ENCODE peak calls at places on chromosomes 13 and 19, in six cellular contexts. One of them, this sample, is unnamed.

GRCh38 chr13:79519252-79519651 is 38.3 kb downstream of the NDFIP2 start:
- DNase-seq in heart right ventricle: no peak
- DNase-seq in cardiac muscle cell: no peak
- DNase-seq in fibroblast of mammary gland: peak; percentile 53
- DNase-seq in cardiac fibroblast: no peak
- DNase-seq in AG10803: peak; percentile 11
- DNase-seq in this sample: peak; percentile 24

GRCh38 chr19:19444694-19445155 is 39.2 kb downstream of the GATAD2A start:
- DNase-seq in heart right ventricle: no peak
- DNase-seq in cardiac muscle cell: no peak
- DNase-seq in fibroblast of mammary gland: peak; percentile 30
- DNase-seq in cardiac fibroblast: peak; percentile 61
- DNase-seq in AG10803: peak; percentile 39
- DNase-seq in this sample: peak; percentile 57

GRCh38 chr19:38649305-38650179 is 2.1 kb downstream of the ACTN4 start:
- DNase-seq in heart right ventricle: peak; percentile 29
- DNase-seq in cardiac muscle cell: no peak
- DNase-seq in fibroblast of mammary gland: no peak
- DNase-seq in cardiac fibroblast: no peak
- DNase-seq in AG10803: no peak
- DNase-seq in this sample: peak; percentile 41

GRCh38 chr13:60431108-60431700 is 34.2 kb downstream of the TDRD3 start:
- DNase-seq in heart right ventricle: no peak
- DNase-seq in cardiac muscle cell: peak; percentile 73
- DNase-seq in fibroblast of mammary gland: peak; percentile 76
- DNase-seq in cardiac fibroblast: peak; percentile 81
- DNase-seq in AG10803: peak; percentile 72
- DNase-seq in this sample: peak; percentile 82

GRCh38 chr13:42707003-42707402 is 74.4 kb upstream of the FAM216B start:
- DNase-seq in heart right ventricle: no peak
- DNase-seq in cardiac muscle cell: no peak
- DNase-seq in fibroblast of mammary gland: peak; percentile 37
- DNase-seq in cardiac fibroblast: peak; percentile 37
- DNase-seq in AG10803: peak; percentile 48
- DNase-seq in this sample: peak; percentile 42

GRCh38 chr19:14167594-14168138 is 31.3 kb upstream of the ASF1B start:
- DNase-seq in heart right ventricle: no peak
- DNase-seq in cardiac muscle cell: no peak
- DNase-seq in fibroblast of mammary gland: no peak
- DNase-seq in cardiac fibroblast: no peak
- DNase-seq in AG10803: no peak
- DNase-seq in this sample: no peak

GRCh38 chr13:19810151-19810550 is 27.4 kb upstream of the PSPC1 start:
- DNase-seq in heart right ventricle: no peak
- DNase-seq in cardiac muscle cell: no peak
- DNase-seq in fibroblast of mammary gland: no peak
- DNase-seq in cardiac fibroblast: no peak
- DNase-seq in AG10803: no peak
- DNase-seq in this sample: no peak

GRCh38 chr13:39676315-39676876 is 20.9 kb downstream of the COG6 start:
- DNase-seq in heart right ventricle: no peak
- DNase-seq in cardiac muscle cell: peak; percentile 60
- DNase-seq in fibroblast of mammary gland: peak; percentile 68
- DNase-seq in cardiac fibroblast: peak; percentile 72
- DNase-seq in AG10803: peak; percentile 49
- DNase-seq in this sample: peak; percentile 75

GRCh38 chr19:1453525-1454371 is 3.8 kb downstream of the APC2 start:
- DNase-seq in heart right ventricle: no peak
- DNase-seq in cardiac muscle cell: peak; percentile 36
- DNase-seq in fibroblast of mammary gland: peak; percentile 62
- DNase-seq in cardiac fibroblast: peak; percentile 44
- DNase-seq in AG10803: peak; percentile 27
- DNase-seq in this sample: no peak

GRCh38 chr19:35140898-35141626 is 2.0 kb upstream of the FXYD7 start:
- DNase-seq in heart right ventricle: peak; percentile 97
- DNase-seq in cardiac muscle cell: peak; percentile 94
- DNase-seq in fibroblast of mammary gland: peak; percentile 91
- DNase-seq in cardiac fibroblast: peak; percentile 94
- DNase-seq in AG10803: peak; percentile 90
- DNase-seq in this sample: peak; percentile 79
- TF ChIP-seq CTCF in heart right ventricle: peak; percentile 46
- TF ChIP-seq CTCF in cardiac muscle cell: peak; percentile 45
- TF ChIP-seq CTCF in fibroblast of mammary gland: peak; percentile 45
- TF ChIP-seq CTCF in cardiac fibroblast: peak; percentile 43
- TF ChIP-seq CTCF in AG10803: peak; percentile 47
- TF ChIP-seq CTCF in this sample: peak; percentile 64

GRCh38 chr19:58561373-58562125 is 3.1 kb upstream of the UBE2M start:
- DNase-seq in heart right ventricle: no peak
- DNase-seq in cardiac muscle cell: no peak
- DNase-seq in fibroblast of mammary gland: no peak
- DNase-seq in cardiac fibroblast: no peak
- DNase-seq in AG10803: no peak
- DNase-seq in this sample: no peak
- H3K4me3 ChIP-seq in heart right ventricle: peak overlapping the region; percentile 47
- H3K4me3 ChIP-seq in cardiac muscle cell: no peak overlapping the region
- H3K4me3 ChIP-seq in fibroblast of mammary gland: peak overlapping the region; percentile 24
- H3K4me3 ChIP-seq in cardiac fibroblast: no peak overlapping the region
- H3K4me3 ChIP-seq in AG10803: peak overlapping the region; percentile 51
- H3K4me3 ChIP-seq in this sample: peak overlapping the region; percentile 50

GRCh38 chr13:93724187-93724586 is 497.6 kb downstream of the GPC6 start:
- DNase-seq in heart right ventricle: no peak
- DNase-seq in cardiac muscle cell: no peak
- DNase-seq in fibroblast of mammary gland: no peak
- DNase-seq in cardiac fibroblast: no peak
- DNase-seq in AG10803: peak; percentile 21
- DNase-seq in this sample: no peak
- TF ChIP-seq CTCF in heart right ventricle: no peak
- TF ChIP-seq CTCF in cardiac muscle cell: no peak
- TF ChIP-seq CTCF in fibroblast of mammary gland: no peak
- TF ChIP-seq CTCF in cardiac fibroblast: no peak
- TF ChIP-seq CTCF in AG10803: no peak
- TF ChIP-seq CTCF in this sample: no peak

DNA sequence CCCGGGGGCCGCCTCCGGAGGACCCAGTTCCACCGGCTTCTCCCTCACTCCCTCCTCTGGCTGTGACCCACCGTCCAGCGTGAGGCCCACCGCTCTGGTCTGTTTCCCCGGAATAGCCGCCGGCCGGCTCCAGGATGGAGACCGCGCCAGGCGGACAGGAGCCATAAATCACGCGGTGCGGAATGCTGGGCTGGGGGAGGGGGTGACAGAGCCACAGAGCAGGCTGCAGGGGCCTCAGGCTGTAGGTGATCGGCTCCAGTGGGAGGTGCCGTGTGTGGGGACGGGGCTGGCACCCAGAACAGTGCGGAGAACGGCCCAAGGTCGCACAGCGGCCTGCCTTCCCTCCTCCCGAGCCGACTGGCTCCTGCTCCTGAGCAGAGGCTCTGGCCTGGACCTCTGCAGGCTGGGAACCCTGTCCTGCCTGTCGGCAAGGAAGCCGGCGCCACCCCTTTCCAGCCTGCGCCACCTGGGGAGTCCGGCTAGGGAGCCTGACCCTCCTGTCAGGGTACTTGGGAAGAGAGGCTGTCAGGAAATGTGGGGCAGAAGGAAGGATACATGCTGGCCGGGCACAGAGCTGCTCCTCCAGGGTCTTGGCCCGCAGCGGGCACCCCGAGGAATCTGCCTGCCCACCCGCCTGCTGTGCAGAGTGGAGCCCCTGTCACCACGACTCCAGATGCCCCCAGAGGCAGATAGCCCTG is 8.3 kb downstream of the PIAS4 start:
- DNase-seq in heart right ventricle: no peak
- DNase-seq in cardiac muscle cell: no peak
- DNase-seq in fibroblast of mammary gland: no peak
- DNase-seq in cardiac fibroblast: no peak
- DNase-seq in AG10803: no peak
- DNase-seq in this sample: no peak
- H3K4me3 ChIP-seq in heart right ventricle: peak overlapping the region; percentile 30
- H3K4me3 ChIP-seq in cardiac muscle cell: no peak overlapping the region
- H3K4me3 ChIP-seq in fibroblast of mammary gland: no peak overlapping the region
- H3K4me3 ChIP-seq in cardiac fibroblast: no peak overlapping the region
- H3K4me3 ChIP-seq in AG10803: no peak overlapping the region
- H3K4me3 ChIP-seq in this sample: no peak overlapping the region

GRCh38 chr19:7327802-7328201 is 20.9 kb upstream of the ARHGEF18 start:
- DNase-seq in heart right ventricle: no peak
- DNase-seq in cardiac muscle cell: no peak
- DNase-seq in fibroblast of mammary gland: no peak
- DNase-seq in cardiac fibroblast: no peak
- DNase-seq in AG10803: no peak
- DNase-seq in this sample: no peak

GRCh38 chr19:7331446-7331845 is 17.3 kb upstream of the ARHGEF18 start:
- DNase-seq in heart right ventricle: no peak
- DNase-seq in cardiac muscle cell: no peak
- DNase-seq in fibroblast of mammary gland: no peak
- DNase-seq in cardiac fibroblast: no peak
- DNase-seq in AG10803: no peak
- DNase-seq in this sample: no peak

GRCh38 chr19:7328647-7329046 is 20.1 kb upstream of the ARHGEF18 start:
- DNase-seq in heart right ventricle: no peak
- DNase-seq in cardiac muscle cell: no peak
- DNase-seq in fibroblast of mammary gland: no peak
- DNase-seq in cardiac fibroblast: no peak
- DNase-seq in AG10803: no peak
- DNase-seq in this sample: no peak

GRCh38 chr19:7326105-7326877 is 22.4 kb upstream of the ARHGEF18 start:
- DNase-seq in heart right ventricle: no peak
- DNase-seq in cardiac muscle cell: no peak
- DNase-seq in fibroblast of mammary gland: peak; percentile 36
- DNase-seq in cardiac fibroblast: peak; percentile 18
- DNase-seq in AG10803: peak; percentile 5
- DNase-seq in this sample: peak; percentile 15
- TF ChIP-seq CTCF in heart right ventricle: peak; percentile 40
- TF ChIP-seq CTCF in cardiac muscle cell: peak; percentile 35
- TF ChIP-seq CTCF in fibroblast of mammary gland: peak; percentile 45
- TF ChIP-seq CTCF in cardiac fibroblast: peak; percentile 54
- TF ChIP-seq CTCF in AG10803: peak; percentile 34
- TF ChIP-seq CTCF in this sample: peak; percentile 34

GRCh38 chr19:49061445-49061844 is 3.2 kb downstream of the NTF4 start:
- DNase-seq in heart right ventricle: no peak
- DNase-seq in cardiac muscle cell: no peak
- DNase-seq in fibroblast of mammary gland: no peak
- DNase-seq in cardiac fibroblast: no peak
- DNase-seq in AG10803: no peak
- DNase-seq in this sample: no peak

GRCh38 chr19:49064029-49064629 is 489 bp downstream of the NTF4 start:
- DNase-seq in heart right ventricle: no peak
- DNase-seq in cardiac muscle cell: peak; percentile 18
- DNase-seq in fibroblast of mammary gland: no peak
- DNase-seq in cardiac fibroblast: no peak
- DNase-seq in AG10803: no peak
- DNase-seq in this sample: no peak

GRCh38 chr19:49067554-49067953 is 2.9 kb upstream of the NTF4 start:
- DNase-seq in heart right ventricle: no peak
- DNase-seq in cardiac muscle cell: peak; percentile 40
- DNase-seq in fibroblast of mammary gland: no peak
- DNase-seq in cardiac fibroblast: no peak
- DNase-seq in AG10803: no peak
- DNase-seq in this sample: no peak

GRCh38 chr19:49065905-49066512 is 1.4 kb upstream of the NTF4 start:
- DNase-seq in heart right ventricle: no peak
- DNase-seq in cardiac muscle cell: peak; percentile 54
- DNase-seq in fibroblast of mammary gland: no peak
- DNase-seq in cardiac fibroblast: no peak
- DNase-seq in AG10803: no peak
- DNase-seq in this sample: no peak

GRCh38 chr19:49064768-49065611 is at the start of gene NTF4:
- DNase-seq in heart right ventricle: no peak
- DNase-seq in cardiac muscle cell: peak; percentile 88
- DNase-seq in fibroblast of mammary gland: no peak
- DNase-seq in cardiac fibroblast: peak; percentile 28
- DNase-seq in AG10803: no peak
- DNase-seq in this sample: no peak
- H3K4me3 ChIP-seq in heart right ventricle: peak within 1 kb of the TSS; percentile 24
- H3K4me3 ChIP-seq in cardiac muscle cell: peak within 1 kb of the TSS; percentile 43
- H3K4me3 ChIP-seq in fibroblast of mammary gland: no peak within 1 kb of the TSS
- H3K4me3 ChIP-seq in cardiac fibroblast: no peak within 1 kb of the TSS
- H3K4me3 ChIP-seq in AG10803: peak within 1 kb of the TSS; percentile 29
- H3K4me3 ChIP-seq in this sample: peak within 1 kb of the TSS; percentile 48

DNA sequence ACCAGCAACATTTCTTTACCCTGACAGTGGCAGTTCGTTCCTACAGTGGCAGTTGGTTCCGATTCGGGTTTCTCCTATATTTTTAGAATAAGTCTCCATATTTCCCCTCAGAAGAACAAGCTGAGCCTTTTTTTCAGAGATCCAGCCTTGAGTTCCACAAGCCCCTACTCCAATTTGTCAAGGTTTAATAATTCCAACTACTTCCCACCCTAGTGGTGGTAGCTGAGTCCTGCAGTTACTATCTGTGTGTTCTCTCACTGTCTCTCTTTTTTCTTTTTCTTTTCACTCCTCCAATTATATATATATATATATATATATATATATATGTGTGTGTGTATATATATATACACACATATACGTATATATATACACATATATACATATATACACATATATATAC is 1347.3 kb downstream of the PCDH9 start:
- DNase-seq in heart right ventricle: no peak
- DNase-seq in cardiac muscle cell: no peak
- DNase-seq in fibroblast of mammary gland: no peak
- DNase-seq in cardiac fibroblast: no peak
- DNase-seq in AG10803: no peak
- DNase-seq in this sample: no peak
- TF ChIP-seq CTCF in heart right ventricle: no peak
- TF ChIP-seq CTCF in cardiac muscle cell: peak; percentile 10
- TF ChIP-seq CTCF in fibroblast of mammary gland: peak; percentile 27
- TF ChIP-seq CTCF in cardiac fibroblast: peak; percentile 38
- TF ChIP-seq CTCF in AG10803: no peak
- TF ChIP-seq CTCF in this sample: peak; percentile 34

GRCh38 chr13:113607056-113607455 is 22.5 kb downstream of the TFDP1 start:
- DNase-seq in heart right ventricle: no peak
- DNase-seq in cardiac muscle cell: no peak
- DNase-seq in fibroblast of mammary gland: no peak
- DNase-seq in cardiac fibroblast: no peak
- DNase-seq in AG10803: no peak
- DNase-seq in this sample: no peak
- H3K4me3 ChIP-seq in heart right ventricle: no peak overlapping the region
- H3K4me3 ChIP-seq in cardiac muscle cell: no peak overlapping the region
- H3K4me3 ChIP-seq in fibroblast of mammary gland: no peak overlapping the region
- H3K4me3 ChIP-seq in cardiac fibroblast: no peak overlapping the region
- H3K4me3 ChIP-seq in AG10803: no peak overlapping the region
- H3K4me3 ChIP-seq in this sample: no peak overlapping the region

GRCh38 chr19:43527860-43528622 is 1.0 kb upstream of the ETHE1 start:
- DNase-seq in heart right ventricle: no peak
- DNase-seq in cardiac muscle cell: no peak
- DNase-seq in fibroblast of mammary gland: peak; percentile 44
- DNase-seq in cardiac fibroblast: no peak
- DNase-seq in AG10803: peak; percentile 32
- DNase-seq in this sample: peak; percentile 42
- TF ChIP-seq CTCF in heart right ventricle: no peak
- TF ChIP-seq CTCF in cardiac muscle cell: no peak
- TF ChIP-seq CTCF in fibroblast of mammary gland: no peak
- TF ChIP-seq CTCF in cardiac fibroblast: no peak
- TF ChIP-seq CTCF in AG10803: no peak
- TF ChIP-seq CTCF in this sample: no peak

This sample was measured in fibroblast of the aortic adventitia.